ENCODE peak calls at places on chromosomes 1 and 21, in eight cellular contexts. O, U, B, S, J, V, D and M are unnamed samples.

GRCh38 chr21:29164330-29164942 is 34.0 kb downstream of the MAP3K7CL start:
- DNase-seq in O (peak; percentile 78), U (no peak), B (no peak), S (no peak), J (no peak), V (no peak), D (no peak), M (no peak)

GRCh38 chr1:91876040-91876470 is 9.9 kb downstream of the TGFBR3 start:
- DNase-seq in O (no peak), U (no peak), B (no peak), S (no peak), J (no peak), V (no peak), D (no peak), M (no peak)

GRCh38 chr1:998905-999796 is 746 bp downstream of the HES4 start:
- DNase-seq in O (no peak), U (no peak), B (no peak), S (peak; percentile 25), J (peak; percentile 46), V (no peak), D (no peak), M (no peak)

GRCh38 chr1:214377886-214378285 is 96.9 kb downstream of the SMYD2 start:
- DNase-seq in O (no peak), U (no peak), B (no peak), S (no peak), J (no peak), V (no peak), D (no peak), M (no peak)

GRCh38 chr1:15417365-15417934 is 7.8 kb downstream of the EFHD2 start:
- DNase-seq in O (peak; percentile 90), U (peak; percentile 54), B (no peak), S (no peak), J (no peak), V (no peak), D (no peak), M (peak; percentile 63)

GRCh38 chr1:234852659-234853058 is 242.7 kb upstream of the IRF2BP2 start:
- DNase-seq in O (no peak), U (no peak), B (no peak), S (no peak), J (no peak), V (no peak), D (no peak), M (no peak)

GRCh38 chr1:2376931-2377672 is 14.3 kb downstream of the MORN1 start:
- DNase-seq in O (no peak), U (no peak), B (peak; percentile 19), S (no peak), J (peak; percentile 40), V (no peak), D (no peak), M (no peak)

GRCh38 chr1:197774691-197775281 is 494 bp downstream of the DENND1B start:
- DNase-seq in O (no peak), U (peak; percentile 47), B (peak; percentile 63), S (peak; percentile 51), J (peak; percentile 73), V (peak; percentile 52), D (no peak), M (peak; percentile 49)

GRCh38 chr1:242405947-242406346 is 118.5 kb downstream of the PLD5 start:
- DNase-seq in O (no peak), U (no peak), B (no peak), S (no peak), J (no peak), V (no peak), D (peak; percentile 4), M (no peak)

GRCh38 chr1:91594383-91595065 is 93.9 kb downstream of the CDC7 start:
- DNase-seq in O (no peak), U (no peak), B (no peak), S (no peak), J (no peak), V (no peak), D (no peak), M (no peak)

GRCh38 chr1:172874950-172875349 is 175.8 kb downstream of the TNFSF18 start:
- DNase-seq in O (peak; percentile 41), U (no peak), B (no peak), S (no peak), J (no peak), V (no peak), D (no peak), M (no peak)

GRCh38 chr1:48760889-48761288 is 15.8 kb downstream of the BEND5 start:
- DNase-seq in O (no peak), U (no peak), B (no peak), S (no peak), J (no peak), V (no peak), D (no peak), M (no peak)

GRCh38 chr1:43621861-43622260 is 28.1 kb upstream of the KDM4A start:
- DNase-seq in O (no peak), U (no peak), B (no peak), S (no peak), J (peak; percentile 62), V (no peak), D (no peak), M (no peak)

GRCh38 chr1:220527279-220528048 is 472 bp upstream of the MARK1 start:
- DNase-seq in O (peak; percentile 38), U (peak; percentile 49), B (peak; percentile 44), S (peak; percentile 53), J (no peak), V (no peak), D (no peak), M (no peak)

GRCh38 chr1:53657891-53658396 is 81.0 kb downstream of the GLIS1 start:
- DNase-seq in O (no peak), U (no peak), B (no peak), S (no peak), J (peak; percentile 1), V (no peak), D (no peak), M (no peak)

GRCh38 chr21:31530364-31530763 is 129.1 kb upstream of the SOD1 start:
- DNase-seq in O (no peak), U (no peak), B (no peak), S (no peak), J (no peak), V (no peak), D (no peak), M (no peak)

DNA sequence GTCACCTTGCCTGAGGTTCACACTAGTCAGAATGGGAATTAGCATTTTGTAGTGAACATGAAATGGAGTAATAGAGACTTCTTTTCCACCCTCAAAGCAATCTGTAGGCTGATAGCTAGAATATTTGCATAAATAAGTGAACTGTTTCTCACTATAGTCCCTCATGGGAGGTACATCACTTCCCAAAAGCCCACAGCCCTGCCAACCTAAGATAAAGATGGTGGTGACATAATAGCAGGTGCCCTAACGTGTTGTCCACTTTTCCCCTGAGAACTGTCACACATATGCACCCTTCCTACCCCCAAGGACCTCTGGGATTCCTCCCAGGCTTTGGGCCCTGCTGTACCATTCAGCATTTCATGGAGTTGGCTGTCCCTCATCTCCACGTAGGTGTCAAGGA is 4.4 kb downstream of the TMEM35B start:
- DNase-seq in O (no peak), U (no peak), B (no peak), S (no peak), J (no peak), V (no peak), D (no peak), M (no peak)
- TF ChIP-seq CTCF in O (no peak), U (no peak), B (no peak), S (no peak), J (no peak), V (no peak), D (no peak), M (no peak)

GRCh38 chr1:18836654-18837053 is 22.8 kb downstream of the TAS1R2 start:
- DNase-seq in O (no peak), U (no peak), B (no peak), S (no peak), J (no peak), V (no peak), D (no peak), M (no peak)

DNA sequence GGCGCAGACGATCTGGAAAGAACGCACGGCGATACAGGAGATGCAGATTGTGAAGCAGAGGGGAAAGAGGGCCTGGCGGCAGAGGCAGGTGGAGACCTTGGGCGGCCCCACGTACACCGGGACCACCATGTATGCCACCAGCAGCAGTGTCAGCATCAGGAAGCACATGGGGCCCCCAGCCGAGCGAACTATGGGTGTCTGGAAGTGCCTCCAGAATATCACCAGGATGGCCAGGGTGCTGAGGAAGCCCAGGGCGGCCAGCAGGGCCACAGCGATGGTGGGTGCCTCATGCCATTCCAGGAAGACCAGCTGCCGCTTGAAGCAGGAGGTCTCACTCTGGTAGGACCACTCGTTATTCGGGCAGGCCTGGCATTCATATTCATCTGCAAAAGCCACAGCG is 19.3 kb downstream of the TAS1R2 start:
- DNase-seq in O (no peak), U (no peak), B (no peak), S (no peak), J (no peak), V (no peak), D (no peak), M (no peak)
- H3K27me3 ChIP-seq in O (no peaks in the 10 kb centered on the region), U (peaks cover 53% of the 10 kb centered on the region), B (no peaks in the 10 kb centered on the region), S (peaks cover 41% of the 10 kb centered on the region), J (no peaks in the 10 kb centered on the region), V (peaks cover 18% of the 10 kb centered on the region), D (no peaks in the 10 kb centered on the region), M (no peaks in the 10 kb centered on the region)

DNA sequence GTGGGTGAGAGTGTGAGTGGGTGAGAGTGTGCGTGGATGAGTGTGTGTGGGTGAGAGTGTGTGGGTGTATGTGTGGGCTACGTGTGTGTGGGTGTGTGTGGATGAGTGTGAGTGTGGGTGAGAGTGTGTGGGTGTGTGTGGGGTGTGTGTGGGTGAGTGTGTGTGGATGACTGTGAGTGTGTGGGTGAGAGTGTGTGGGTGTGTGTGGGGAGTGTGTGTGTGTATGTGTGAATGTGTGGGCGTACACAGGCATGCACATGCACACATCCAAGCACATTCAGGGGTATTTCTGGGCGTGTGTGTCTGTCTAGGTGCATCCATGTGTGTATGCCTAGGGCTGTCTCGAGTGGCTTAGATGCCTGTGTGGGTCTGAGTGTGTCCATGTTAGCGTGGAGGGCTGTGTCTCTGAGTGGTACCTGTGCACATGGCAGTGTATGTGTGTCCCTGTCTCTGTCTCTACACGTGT is 14.0 kb downstream of the SDC3 start:
- DNase-seq in O (no peak), U (no peak), B (no peak), S (no peak), J (no peak), V (no peak), D (no peak), M (no peak)
- H3K4me3 ChIP-seq in O (no peak overlapping the region), U (no peak overlapping the region), B (no peak overlapping the region), S (no peak overlapping the region), J (no peak overlapping the region), V (no peak overlapping the region), D (no peak overlapping the region), M (no peak overlapping the region)

GRCh38 chr1:111577814-111578213 is 41.8 kb upstream of the RAP1A start:
- DNase-seq in O (no peak), U (no peak), B (no peak), S (no peak), J (no peak), V (no peak), D (no peak), M (no peak)

GRCh38 chr1:111582016-111582415 is 37.6 kb upstream of the RAP1A start:
- DNase-seq in O (no peak), U (no peak), B (no peak), S (no peak), J (no peak), V (no peak), D (no peak), M (no peak)

GRCh38 chr1:111582644-111583618 is 36.7 kb upstream of the RAP1A start:
- DNase-seq in O (no peak), U (no peak), B (no peak), S (no peak), J (no peak), V (no peak), D (no peak), M (no peak)

GRCh38 chr1:111585461-111586100 is 34.0 kb upstream of the RAP1A start:
- DNase-seq in O (peak; percentile 60), U (no peak), B (no peak), S (no peak), J (no peak), V (no peak), D (no peak), M (no peak)

GRCh38 chr1:111581166-111581565 is 38.4 kb upstream of the RAP1A start:
- DNase-seq in O (no peak), U (no peak), B (no peak), S (no peak), J (no peak), V (no peak), D (no peak), M (no peak)
- TF ChIP-seq CTCF in O (no peak), U (no peak), B (no peak), S (no peak), J (no peak), V (no peak), D (no peak), M (no peak)